ENCODE peak calls at places on chromosomes 7 and 10, in ten cellular contexts. G is body of pancreas, D is DND-41, W is neural progenitor cell, A is suprapubic skin, L is ascending aorta, M is AG09319, J is H9, E is fibroblast of mammary gland, K is cardiac muscle cell. P is an unnamed sample.

GRCh38 chr7:12013983-12014382 is 182.0 kb upstream of the THSD7A start:
- DNase-seq in G (no peak), L (no peak), K (no peak), J (no peak), M (no peak), E (no peak), W (no peak), A (no peak), D (no peak), P (no peak)

GRCh38 chr7:94223375-94224084 is 171.2 kb upstream of the COL1A2 start:
- DNase-seq in L (no peak), E (peak), M (no peak), K (peak), A (no peak), D (no peak), G (no peak), W (peak), J (peak), P (peak)

GRCh38 chr10:93081296-93081695 is 7.6 kb downstream of the CYP26A1 start:
- DNase-seq in E (no peak), G (no peak), J (peak), L (no peak), K (no peak), A (no peak), M (no peak), D (no peak), W (no peak), P (no peak)

GRCh38 chr10:29957887-29958330 is 101.5 kb downstream of the JCAD start:
- DNase-seq in L (no peak), A (no peak), D (no peak), M (no peak), J (no peak), W (no peak), K (no peak), E (peak), G (peak), P (peak)

GRCh38 chr10:49419005-49419404 is 23.1 kb upstream of the DRGX start:
- DNase-seq in D (no peak), A (no peak), W (no peak), J (peak), G (peak), K (no peak), L (no peak), E (no peak), M (no peak), P (no peak)

GRCh38 chr7:30713397-30713796 is 31.1 kb upstream of the CRHR2 start:
- DNase-seq in M (no peak), L (no peak), E (peak), K (no peak), D (no peak), J (no peak), W (no peak), A (no peak), G (no peak), P (no peak)

GRCh38 chr7:128424936-128425335 is 15.2 kb upstream of the IMPDH1 start:
- DNase-seq in L (no peak), W (no peak), G (no peak), A (no peak), K (no peak), M (no peak), J (no peak), D (no peak), E (no peak), P (no peak)

GRCh38 chr10:125206618-125207017 is 46.3 kb upstream of the CTBP2 start:
- DNase-seq in G (no peak), D (no peak), K (no peak), M (no peak), W (no peak), A (no peak), J (no peak), L (no peak), E (no peak), P (no peak)

GRCh38 chr10:133298466-133298865 is 10.2 kb downstream of the TUBGCP2 start:
- DNase-seq in W (no peak), A (no peak), G (no peak), K (no peak), L (no peak), J (no peak), E (no peak), M (no peak), D (no peak), P (no peak)

GRCh38 chr7:108328174-108328651 is 128.0 kb downstream of the NRCAM start:
- DNase-seq in M (no peak), J (peak), W (peak), D (no peak), A (no peak), E (no peak), L (no peak), G (no peak), K (no peak), P (no peak)

GRCh38 chr7:104207348-104207730 is 474 bp downstream of the ORC5 start:
- DNase-seq in E (peak), J (no peak), M (no peak), D (no peak), W (peak), L (no peak), A (no peak), G (no peak), K (peak), P (peak)

GRCh38 chr7:115014794-115015193 is 92.9 kb downstream of the MDFIC start:
- DNase-seq in A (no peak), G (no peak), K (no peak), E (no peak), D (no peak), L (no peak), J (no peak), W (no peak), M (no peak), P (no peak)

GRCh38 chr10:78520737-78521430 is 487.2 kb downstream of the RPS24 start:
- DNase-seq in J (peak), M (no peak), A (peak), K (peak), L (no peak), D (no peak), W (peak), G (peak), E (peak), P (peak)

GRCh38 chr10:35640474-35640873 is 1.6 kb downstream of the FZD8 start:
- DNase-seq in G (peak), W (peak), D (no peak), M (no peak), E (peak), A (no peak), K (peak), J (peak), L (no peak), P (peak)

GRCh38 chr7:155457544-155458316 is at the start of gene EN2:
- DNase-seq in E (no peak), G (no peak), D (no peak), K (peak), W (peak), J (no peak), M (no peak), A (no peak), L (no peak), P (no peak)

GRCh38 chr7:155455776-155456516 is 2.0 kb upstream of the EN2 start:
- DNase-seq in E (no peak), L (no peak), W (no peak), A (no peak), G (no peak), K (no peak), M (no peak), J (no peak), D (no peak), P (no peak)

GRCh38 chr7:155458317-155459132 is 596 bp downstream of the EN2 start:
- DNase-seq in A (no peak), M (no peak), L (no peak), E (no peak), D (no peak), J (peak), W (peak), K (no peak), G (no peak), P (no peak)

GRCh38 chr7:155456517-155456771 is 1.5 kb upstream of the EN2 start:
- DNase-seq in E (no peak), D (no peak), G (no peak), L (no peak), W (no peak), J (no peak), A (no peak), K (no peak), M (no peak), P (no peak)

GRCh38 chr7:155456772-155457543 is 971 bp upstream of the EN2 start:
- DNase-seq in L (no peak), J (peak), G (peak), A (no peak), M (peak), K (peak), D (no peak), W (peak), E (peak), P (peak)
- TF ChIP-seq CTCF in L (no peak), J (no peak), G (no peak), A (no peak), M (no peak), K (no peak), D (no peak), W (no peak), E (no peak), P (no peak)

GRCh38 chr10:69232252-69232651 is 12.1 kb downstream of the HKDC1 start:
- DNase-seq in E (peak), G (no peak), D (no peak), M (peak), W (no peak), L (no peak), K (no peak), J (peak), A (no peak), P (peak)
- TF ChIP-seq CTCF in E (no peak), G (no peak), D (no peak), M (no peak), W (no peak), L (no peak), K (no peak), J (no peak), A (no peak), P (peak)

GRCh38 chr10:101216207-101216607 is 13.1 kb downstream of the LBX1 start:
- DNase-seq in W (peak), M (no peak), D (no peak), G (no peak), K (no peak), E (no peak), J (no peak), L (no peak), A (no peak), P (no peak)

GRCh38 chr10:101216631-101217425 is 12.4 kb downstream of the LBX1 start:
- DNase-seq in E (no peak), W (peak), K (no peak), M (no peak), D (no peak), L (no peak), J (no peak), G (no peak), A (no peak), P (no peak)

GRCh38 chr10:101219137-101219945 is 9.9 kb downstream of the LBX1 start:
- DNase-seq in K (no peak), D (no peak), E (no peak), W (no peak), M (no peak), J (no peak), A (no peak), G (no peak), L (no peak), P (no peak)

GRCh38 chr10:101218423-101219136 is 10.7 kb downstream of the LBX1 start:
- DNase-seq in L (no peak), D (no peak), J (no peak), W (no peak), G (no peak), K (no peak), E (no peak), M (no peak), A (no peak), P (no peak)

GRCh38 chr10:101217450-101218281 is 11.6 kb downstream of the LBX1 start:
- DNase-seq in G (peak), W (peak), M (no peak), J (peak), L (no peak), E (peak), D (no peak), A (no peak), K (peak), P (peak)
- TF ChIP-seq CTCF in G (peak), W (peak), M (peak), J (peak), L (no peak), E (no peak), D (no peak), A (no peak), K (peak), P (peak)

DNA sequence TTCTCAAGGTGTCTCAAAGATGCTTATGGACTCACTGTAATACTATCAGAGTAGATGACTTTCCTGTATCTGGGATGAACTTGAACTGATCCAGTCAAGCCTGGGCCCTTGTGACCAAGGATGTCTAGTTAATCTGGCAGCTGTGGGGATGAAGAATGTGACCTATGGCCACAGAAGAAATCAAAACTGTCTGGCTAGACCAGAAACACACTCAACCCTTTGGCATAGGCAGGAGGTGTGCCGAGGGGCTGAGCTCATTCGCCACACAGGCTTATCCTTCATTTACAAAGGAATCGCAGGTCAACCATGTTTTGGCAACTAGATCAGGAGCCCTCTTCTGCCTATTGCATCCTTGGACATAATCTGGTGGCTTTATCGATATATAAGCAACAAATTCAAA is 110.6 kb downstream of the ATXN7L1 start:
- DNase-seq in G (no peak), W (no peak), M (no peak), A (no peak), K (no peak), L (no peak), J (no peak), E (peak), D (no peak), P (no peak)
- TF ChIP-seq CTCF in G (no peak), W (no peak), M (no peak), A (no peak), K (no peak), L (no peak), J (no peak), E (no peak), D (no peak), P (no peak)